ENCODE peak calls at places on chromosomes 5 and 9, in ten cellular contexts. N, E, G, Y, C, Z, V, P, S and O are unnamed samples.

GRCh38 chr9:2809692-2810423 is 34.0 kb downstream of the PUM3 start:
- DNase-seq in N (peak), E (peak), G (peak), Y (no peak), C (no peak), Z (no peak), V (no peak), P (no peak), S (peak), O (peak)

GRCh38 chr5:181189962-181190710 is 14.9 kb downstream of the TRIM7 start:
- DNase-seq in N (peak), E (no peak), G (no peak), Y (no peak), C (no peak), Z (peak), V (no peak), P (peak), S (no peak), O (no peak)

GRCh38 chr9:129550199-129550839 is 70.6 kb downstream of the C9orf50 start:
- DNase-seq in N (peak), E (peak), G (peak), Y (peak), C (peak), Z (peak), V (peak), P (peak), S (peak), O (no peak)

GRCh38 chr9:89431930-89432725 is 65.8 kb downstream of the SEMA4D start:
- DNase-seq in N (no peak), E (no peak), G (no peak), Y (no peak), C (no peak), Z (no peak), V (no peak), P (peak), S (no peak), O (no peak)

GRCh38 chr9:109843651-109844050 is 63.7 kb downstream of the PALM2AKAP2 start:
- DNase-seq in N (no peak), E (no peak), G (no peak), Y (peak), C (no peak), Z (no peak), V (peak), P (no peak), S (no peak), O (no peak)

GRCh38 chr9:87216036-87216435 is 268.7 kb upstream of the GAS1 start:
- DNase-seq in N (no peak), E (no peak), G (no peak), Y (no peak), C (no peak), Z (no peak), V (no peak), P (no peak), S (no peak), O (no peak)

GRCh38 chr9:125430161-125430485 is 168.5 kb downstream of the GAPVD1 start:
- DNase-seq in N (no peak), E (no peak), G (no peak), Y (no peak), C (no peak), Z (no peak), V (no peak), P (peak), S (no peak), O (no peak)

GRCh38 chr5:172855597-172856292 is 21.7 kb downstream of the ERGIC1 start:
- DNase-seq in N (no peak), E (no peak), G (no peak), Y (no peak), C (no peak), Z (no peak), V (peak), P (no peak), S (peak), O (no peak)

GRCh38 chr9:94874316-94874715 is 147.8 kb downstream of the AOPEP start:
- DNase-seq in N (no peak), E (peak), G (peak), Y (no peak), C (no peak), Z (no peak), V (no peak), P (no peak), S (peak), O (peak)

GRCh38 chr9:97480174-97480573 is 21.3 kb upstream of the TMOD1 start:
- DNase-seq in N (no peak), E (no peak), G (no peak), Y (no peak), C (no peak), Z (no peak), V (no peak), P (no peak), S (peak), O (no peak)

GRCh38 chr5:31889131-31889561 is 250.2 kb downstream of the PDZD2 start:
- DNase-seq in N (peak), E (no peak), G (no peak), Y (no peak), C (no peak), Z (no peak), V (no peak), P (no peak), S (no peak), O (no peak)

GRCh38 chr5:81785311-81785710 is 34.4 kb upstream of the SSBP2 start:
- DNase-seq in N (no peak), E (no peak), G (no peak), Y (no peak), C (no peak), Z (no peak), V (no peak), P (no peak), S (no peak), O (no peak)

GRCh38 chr9:73133042-73133651 is 18.5 kb upstream of the ANXA1 start:
- DNase-seq in N (no peak), E (no peak), G (no peak), Y (no peak), C (no peak), Z (no peak), V (no peak), P (no peak), S (no peak), O (no peak)

GRCh38 chr9:28999806-29000205 is 1426.5 kb upstream of the C9orf72 start:
- DNase-seq in N (no peak), E (peak), G (no peak), Y (no peak), C (no peak), Z (no peak), V (no peak), P (no peak), S (no peak), O (no peak)

GRCh38 chr5:2738700-2739359 is 12.6 kb downstream of the IRX2 start:
- DNase-seq in N (peak), E (no peak), G (no peak), Y (no peak), C (no peak), Z (no peak), V (no peak), P (no peak), S (no peak), O (no peak)

GRCh38 chr9:113669523-113670115 is 206.1 kb downstream of the RGS3 start:
- DNase-seq in N (no peak), E (peak), G (no peak), Y (no peak), C (no peak), Z (no peak), V (no peak), P (no peak), S (peak), O (no peak)

GRCh38 chr9:116096046-116096445 is 57.5 kb upstream of the PAPPA start:
- DNase-seq in N (no peak), E (no peak), G (no peak), Y (no peak), C (no peak), Z (no peak), V (no peak), P (no peak), S (no peak), O (no peak)

GRCh38 chr9:127180457-127181314 is 58.3 kb upstream of the ANGPTL2 start:
- DNase-seq in N (no peak), E (no peak), G (no peak), Y (no peak), C (no peak), Z (no peak), V (peak), P (peak), S (no peak), O (no peak)

GRCh38 chr5:14816999-14817761 is 54.4 kb downstream of the ANKH start:
- DNase-seq in N (no peak), E (peak), G (peak), Y (peak), C (no peak), Z (no peak), V (no peak), P (no peak), S (peak), O (no peak)

GRCh38 chr9:135342206-135343130 is 137.1 kb upstream of the PPP1R26 start:
- DNase-seq in N (no peak), E (no peak), G (no peak), Y (no peak), C (no peak), Z (no peak), V (no peak), P (peak), S (no peak), O (no peak)

GRCh38 chr5:72949481-72949880 is 6.4 kb upstream of the FCHO2 start:
- DNase-seq in N (no peak), E (peak), G (no peak), Y (no peak), C (no peak), Z (no peak), V (no peak), P (no peak), S (no peak), O (no peak)

GRCh38 chr5:41790038-41790776 is 80.0 kb downstream of the OXCT1 start:
- DNase-seq in N (no peak), E (no peak), G (no peak), Y (no peak), C (no peak), Z (no peak), V (no peak), P (no peak), S (peak), O (no peak)

DNA sequence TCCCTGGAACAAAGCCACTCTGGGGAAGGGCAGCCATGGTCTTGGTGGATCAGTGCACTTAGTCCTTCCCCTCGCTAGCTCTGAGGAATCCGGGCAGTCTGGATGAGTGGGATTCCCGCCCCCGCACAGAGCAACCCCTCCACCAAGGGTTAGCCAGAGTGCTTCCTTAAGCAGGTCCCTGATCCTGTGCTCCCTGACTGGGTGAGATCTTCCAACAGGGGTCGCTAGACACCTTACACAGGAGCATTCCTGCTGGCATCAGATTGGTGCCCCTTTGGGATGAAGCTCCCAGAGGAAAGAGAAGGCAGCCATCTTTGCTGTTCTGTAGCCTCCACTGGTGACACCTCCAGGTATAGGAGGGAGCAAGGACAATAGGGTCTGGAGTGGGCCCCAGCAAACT is 228.8 kb downstream of the AP3B1 start:
- DNase-seq in N (peak), E (no peak), G (no peak), Y (no peak), C (no peak), Z (no peak), V (no peak), P (no peak), S (no peak), O (no peak)
- TF ChIP-seq CTCF in N (peak), E (no peak), G (no peak), Y (no peak), C (peak), Z (no peak), V (no peak), P (no peak), S (no peak), O (no peak)

DNA sequence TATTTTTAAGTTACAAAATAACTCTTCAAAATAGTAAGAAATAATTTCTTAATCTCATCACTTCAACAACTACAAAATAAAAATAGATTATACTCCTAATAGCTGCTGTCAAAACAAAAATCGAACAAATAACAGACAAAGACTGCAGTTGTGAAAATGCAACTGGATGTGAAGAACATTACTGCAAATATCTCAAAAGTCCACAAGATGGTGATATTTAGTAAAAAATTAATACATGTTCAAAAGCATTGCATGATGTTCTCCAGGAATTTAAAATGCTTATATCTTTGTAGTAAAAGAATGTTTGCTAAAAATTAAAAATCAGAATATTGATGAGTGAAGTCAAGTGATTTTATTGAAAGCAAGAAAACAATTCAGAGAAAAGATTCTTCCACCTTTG is 66.2 kb downstream of the MPDZ start:
- DNase-seq in N (peak), E (peak), G (peak), Y (no peak), C (no peak), Z (no peak), V (no peak), P (no peak), S (peak), O (no peak)
- TF ChIP-seq CTCF in N (peak), E (peak), G (no peak), Y (peak), C (no peak), Z (peak), V (peak), P (no peak), S (peak), O (peak)

GRCh38 chr5:146005264-146005663 is 68.9 kb downstream of the SH3RF2 start:
- DNase-seq in N (no peak), E (no peak), G (no peak), Y (no peak), C (no peak), Z (no peak), V (no peak), P (no peak), S (no peak), O (no peak)
- TF ChIP-seq CTCF in N (no peak), E (no peak), G (no peak), Y (no peak), C (no peak), Z (no peak), V (no peak), P (no peak), S (no peak), O (no peak)

DNA sequence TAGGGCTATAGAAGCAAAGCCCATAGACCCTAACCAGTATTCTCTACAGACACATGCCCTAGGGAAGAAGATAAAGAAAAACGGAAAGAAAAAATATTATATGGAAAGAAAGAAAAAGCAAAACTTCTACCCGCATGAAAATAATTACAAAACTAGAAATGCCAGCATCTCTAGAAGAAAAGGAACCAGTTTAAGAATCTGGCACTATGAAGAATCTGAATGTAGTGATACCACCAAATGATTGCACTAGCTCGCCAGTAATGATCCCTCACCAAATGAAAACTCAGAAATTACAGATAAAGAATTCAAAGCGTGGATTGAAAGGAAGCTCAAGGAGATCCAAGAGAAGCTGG is 341.9 kb upstream of the GRIA1 start:
- DNase-seq in N (no peak), E (no peak), G (no peak), Y (no peak), C (no peak), Z (no peak), V (no peak), P (no peak), S (no peak), O (no peak)
- TF ChIP-seq CTCF in N (no peak), E (no peak), G (no peak), Y (no peak), C (no peak), Z (no peak), V (no peak), P (no peak), S (no peak), O (no peak)

GRCh38 chr5:159533197-159533596 is 202.9 kb upstream of the IL12B start:
- DNase-seq in N (no peak), E (peak), G (no peak), Y (no peak), C (no peak), Z (no peak), V (no peak), P (no peak), S (peak), O (no peak)

GRCh38 chr5:159531554-159532105 is 201.3 kb upstream of the IL12B start:
- DNase-seq in N (no peak), E (peak), G (no peak), Y (no peak), C (no peak), Z (no peak), V (no peak), P (no peak), S (no peak), O (no peak)

GRCh38 chr5:159536626-159537025 is 206.3 kb upstream of the IL12B start:
- DNase-seq in N (no peak), E (no peak), G (no peak), Y (no peak), C (no peak), Z (no peak), V (no peak), P (no peak), S (no peak), O (no peak)

GRCh38 chr5:159539678-159540077 is 209.4 kb upstream of the IL12B start:
- DNase-seq in N (no peak), E (no peak), G (no peak), Y (no peak), C (no peak), Z (no peak), V (no peak), P (no peak), S (no peak), O (no peak)

GRCh38 chr5:159536166-159536565 is 205.9 kb upstream of the IL12B start:
- DNase-seq in N (no peak), E (no peak), G (no peak), Y (no peak), C (no peak), Z (no peak), V (no peak), P (no peak), S (no peak), O (no peak)
- TF ChIP-seq CTCF in N (no peak), E (no peak), G (no peak), Y (no peak), C (no peak), Z (no peak), V (no peak), P (no peak), S (no peak), O (no peak)

GRCh38 chr9:133464638-133465037 is 4.9 kb downstream of the CACFD1 start:
- DNase-seq in N (no peak), E (no peak), G (no peak), Y (no peak), C (no peak), Z (no peak), V (no peak), P (no peak), S (no peak), O (no peak)

GRCh38 chr9:133460405-133461175 is 812 bp downstream of the CACFD1 start:
- DNase-seq in N (peak), E (peak), G (no peak), Y (peak), C (peak), Z (peak), V (peak), P (no peak), S (peak), O (no peak)

GRCh38 chr9:133463864-133464615 is 4.3 kb downstream of the CACFD1 start:
- DNase-seq in N (no peak), E (no peak), G (no peak), Y (no peak), C (no peak), Z (no peak), V (no peak), P (no peak), S (no peak), O (no peak)

GRCh38 chr9:133461975-133462374 is 2.2 kb downstream of the CACFD1 start:
- DNase-seq in N (no peak), E (no peak), G (no peak), Y (no peak), C (no peak), Z (no peak), V (no peak), P (no peak), S (no peak), O (no peak)

GRCh38 chr9:133463234-133463863 is 3.6 kb downstream of the CACFD1 start:
- DNase-seq in N (peak), E (no peak), G (no peak), Y (no peak), C (no peak), Z (no peak), V (no peak), P (no peak), S (no peak), O (no peak)
- TF ChIP-seq CTCF in N (peak), E (peak), G (no peak), Y (no peak), C (peak), Z (no peak), V (no peak), P (no peak), S (no peak), O (peak)

GRCh38 chr9:1042466-1042865 is 7.7 kb upstream of the DMRT2 start:
- DNase-seq in N (peak), E (no peak), G (no peak), Y (no peak), C (peak), Z (no peak), V (no peak), P (no peak), S (no peak), O (no peak)
- TF ChIP-seq CTCF in N (peak), E (no peak), G (peak), Y (peak), C (peak), Z (no peak), V (peak), P (no peak), S (no peak), O (no peak)